ENCODE peak calls at places on chromosomes 7 and 10, in five cellular contexts. M is A549, W is IMR-90, D is HepG2, G is K562. L is an unnamed sample.

GRCh38 chr10:78657622-78658165 is 411.1 kb upstream of the ZMIZ1 start:
- DNase-seq in M (peak), W (peak), D (peak), G (peak), L (peak)

GRCh38 chr10:89427629-89428028 is 13.3 kb downstream of the IFIT5 start:
- DNase-seq in M (no peak), W (peak), D (no peak), G (no peak), L (no peak)

GRCh38 chr10:43121444-43121843 is 16.8 kb upstream of the CSGALNACT2 start:
- DNase-seq in M (no peak), W (no peak), D (no peak), G (no peak), L (no peak)

GRCh38 chr10:125868372-125868975 is 12.6 kb downstream of the DHX32 start:
- DNase-seq in M (peak), W (peak), D (peak), G (no peak), L (no peak)

GRCh38 chr7:7183061-7183832 is 903 bp downstream of the C1GALT1 start:
- DNase-seq in M (peak), W (no peak), D (no peak), G (peak), L (no peak)

GRCh38 chr10:10794776-10795175 is 222.9 kb upstream of the CELF2 start:
- DNase-seq in M (no peak), W (peak), D (no peak), G (no peak), L (no peak)

GRCh38 chr10:121379025-121379424 is 219.2 kb downstream of the FGFR2 start:
- DNase-seq in M (no peak), W (no peak), D (no peak), G (no peak), L (no peak)

GRCh38 chr10:129334326-129334725 is 132.7 kb upstream of the MGMT start:
- DNase-seq in M (no peak), W (no peak), D (no peak), G (no peak), L (no peak)

GRCh38 chr7:44603208-44603607 is 3.2 kb upstream of the OGDH start:
- DNase-seq in M (no peak), W (no peak), D (no peak), G (no peak), L (no peak)

GRCh38 chr7:124700655-124701054 is 64.9 kb downstream of the GPR37 start:
- DNase-seq in M (no peak), W (peak), D (no peak), G (no peak), L (no peak)

GRCh38 chr7:122887198-122887597 is 938 bp upstream of the CADPS2 start:
- DNase-seq in M (peak), W (peak), D (peak), G (no peak), L (no peak)

GRCh38 chr7:157952841-157953645 is 616.2 kb downstream of the DNAJB6 start:
- DNase-seq in M (no peak), W (no peak), D (no peak), G (no peak), L (no peak)

GRCh38 chr7:87059525-87060287 is at the start of gene ELAPOR2:
- DNase-seq in M (peak), W (peak), D (peak), G (peak), L (peak)

GRCh38 chr10:86657011-86657395 is 2.7 kb downstream of the OPN4 start:
- DNase-seq in M (no peak), W (no peak), D (no peak), G (no peak), L (no peak)

GRCh38 chr10:126157127-126157526 is 231.2 kb downstream of the ADAM12 start:
- DNase-seq in M (no peak), W (no peak), D (no peak), G (no peak), L (no peak)

GRCh38 chr10:77837925-77838595 is 88.5 kb downstream of the DLG5 start:
- DNase-seq in M (no peak), W (no peak), D (no peak), G (no peak), L (no peak)

GRCh38 chr10:58152698-58153263 is 114.9 kb downstream of the IPMK start:
- DNase-seq in M (peak), W (peak), D (peak), G (peak), L (peak)

GRCh38 chr10:104333037-104333727 is 5.1 kb downstream of the ITPRIP start:
- DNase-seq in M (no peak), W (no peak), D (no peak), G (peak), L (no peak)
- TF ChIP-seq MAFK in M (no peak), W (no peak), D (no peak), G (no peak), L (no peak)

DNA sequence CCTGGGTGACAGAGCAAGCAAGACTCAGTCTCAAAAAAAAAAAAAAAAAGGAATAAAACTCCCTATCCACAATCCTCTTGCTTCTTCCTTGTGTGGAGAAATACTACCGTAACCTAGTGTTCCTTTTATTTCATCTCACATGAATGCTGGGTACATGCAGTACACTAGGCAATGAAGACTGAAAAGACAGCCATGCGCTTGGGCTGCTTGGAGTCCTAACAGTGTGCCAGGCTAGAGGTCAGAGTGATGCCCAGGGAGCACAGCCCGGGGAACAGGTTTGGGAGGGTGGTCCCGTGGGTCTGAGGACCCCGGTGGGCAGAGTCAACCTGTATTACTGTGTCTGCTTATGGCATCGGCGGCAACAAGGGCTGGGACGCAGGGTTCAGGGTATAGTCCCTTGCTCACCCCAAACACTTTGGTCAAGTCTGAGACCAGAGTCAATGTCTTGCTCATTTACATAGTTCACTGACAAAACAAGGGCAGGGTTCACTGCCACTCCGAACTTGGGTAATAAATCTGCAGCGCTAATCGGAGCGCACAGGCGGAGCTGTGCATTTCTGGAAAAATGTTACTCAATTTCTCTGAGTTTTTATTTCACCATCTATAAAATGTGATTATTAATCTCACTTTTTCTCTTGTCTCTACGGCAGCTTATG is 118.0 kb downstream of the CLEC2L start:
- DNase-seq in M (no peak), W (no peak), D (no peak), G (no peak), L (no peak)
- TF ChIP-seq MAFK in M (no peak), W (no peak), D (no peak), G (no peak), L (no peak)

DNA sequence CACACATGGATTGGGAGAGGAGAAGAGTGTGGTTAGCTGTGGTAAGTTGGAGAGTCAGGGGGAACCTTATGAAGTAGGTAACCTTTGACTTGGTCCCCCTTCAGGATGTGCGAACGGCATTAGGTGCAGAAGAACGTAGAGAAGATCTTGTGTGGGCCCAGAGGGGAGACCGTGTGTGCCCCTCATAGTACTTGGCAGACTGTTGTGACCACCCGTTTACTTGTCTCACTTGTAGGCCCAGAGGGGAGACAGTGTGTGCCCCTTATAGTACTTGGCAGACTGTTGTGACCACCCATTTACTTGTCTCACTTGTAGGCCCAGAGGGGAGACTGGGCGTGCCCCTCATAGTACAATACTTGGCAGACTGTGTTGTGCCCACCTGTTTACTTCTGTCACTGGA is 2.6 kb downstream of the GTPBP4 start:
- DNase-seq in M (no peak), W (no peak), D (no peak), G (no peak), L (no peak)
- TF ChIP-seq MAFK in M (no peak), W (no peak), D (no peak), G (no peak), L (no peak)

DNA sequence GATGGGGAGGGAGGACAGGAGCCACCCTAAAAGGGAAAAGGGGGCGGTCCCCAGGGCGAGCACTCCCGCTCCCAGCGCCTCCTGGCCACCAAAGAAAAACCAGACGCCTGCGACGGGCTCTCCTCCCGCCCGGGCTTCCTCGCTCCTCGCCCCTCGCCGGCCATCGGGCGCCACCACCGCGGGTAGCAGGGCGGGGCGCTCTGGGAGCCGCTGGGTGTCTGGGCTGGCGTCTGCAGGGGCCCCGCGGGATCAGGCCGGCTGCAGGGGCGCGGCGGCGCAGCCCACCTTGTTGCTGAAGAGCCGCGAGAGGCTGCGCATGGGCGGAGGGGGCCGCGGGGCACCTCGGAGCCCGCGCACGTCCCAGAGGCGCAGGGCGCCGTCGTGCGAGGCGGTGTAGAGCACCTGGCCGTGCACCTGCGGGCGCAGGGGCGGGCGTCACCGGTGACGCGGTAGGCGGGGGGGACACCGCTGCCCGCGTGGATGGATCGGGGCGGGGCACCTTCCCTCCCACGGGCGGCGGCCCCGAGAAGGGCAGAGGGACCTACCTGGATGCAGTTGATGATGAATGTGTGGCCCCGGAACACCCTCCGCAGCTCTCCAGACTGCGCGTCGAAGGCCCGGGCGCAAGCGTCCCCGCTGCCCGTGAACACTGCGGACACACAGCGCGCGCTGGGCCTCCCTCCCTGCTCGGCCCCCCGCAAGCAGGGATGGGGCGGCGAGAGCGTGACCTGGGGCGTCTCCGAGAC is 28.3 kb downstream of the WDR86 start:
- DNase-seq in M (no peak), W (no peak), D (no peak), G (no peak), L (no peak)
- TF ChIP-seq MAFK in M (no peak), W (no peak), D (no peak), G (no peak), L (no peak)

GRCh38 chr7:28539289-28539981 is 127.1 kb downstream of the CREB5 start:
- DNase-seq in M (no peak), W (no peak), D (no peak), G (no peak), L (no peak)
- TF ChIP-seq MAFK in M (no peak), W (no peak), D (no peak), G (no peak), L (no peak)

DNA sequence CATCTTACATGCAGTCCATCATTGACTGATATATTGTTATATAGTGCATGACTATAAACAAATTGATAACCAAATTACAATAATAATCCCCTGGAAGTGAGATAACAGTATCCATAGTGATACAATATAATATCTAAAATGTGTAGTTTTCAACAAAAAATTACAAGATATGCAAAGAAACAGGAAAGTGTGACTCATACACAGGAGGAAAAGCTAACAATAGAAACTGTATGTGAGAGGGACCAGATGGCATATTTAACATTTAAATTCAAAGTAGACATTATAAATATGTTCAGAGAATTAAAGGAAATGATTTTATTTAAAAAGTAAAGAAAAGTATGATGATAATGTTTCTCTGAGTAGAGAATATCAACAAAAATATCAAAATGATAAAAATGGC is 8.0 kb downstream of the OR9A2 start:
- DNase-seq in M (no peak), W (no peak), D (no peak), G (no peak), L (no peak)
- TF ChIP-seq MAFK in M (no peak), W (no peak), D (no peak), G (no peak), L (no peak)